ENCODE peak calls at places on chromosomes 12 and 14, in four cellular contexts. N is K562, I is HepG2, W is GM12878. L is an unnamed sample.
A peak's percentile ranks its signal among the peaks of the same experiment; 100 is the strongest.

GRCh38 chr12:66598081-66598480 is 80.8 kb downstream of the GRIP1 start:
- DNase-seq in W (no peak), N (no peak), I (no peak), L (no peak)

GRCh38 chr14:23447634-23448353 is 12.3 kb upstream of the MYH7 start:
- DNase-seq in W (no peak), I (peak; percentile 50), N (no peak), L (no peak)

GRCh38 chr12:41962171-41962572 is 182.5 kb downstream of the GXYLT1 start:
- DNase-seq in N (no peak), W (no peak), I (no peak), L (no peak)

GRCh38 chr12:51012570-51013236 is 13.5 kb downstream of the SLC11A2 start:
- DNase-seq in W (no peak), I (no peak), N (no peak), L (no peak)

GRCh38 chr12:57340104-57340503 is 89.1 kb upstream of the STAC3 start:
- DNase-seq in N (peak; percentile 36), W (no peak), I (no peak), L (no peak)

GRCh38 chr12:22361785-22362184 is 27.3 kb upstream of the ST8SIA1 start:
- DNase-seq in N (no peak), I (no peak), W (no peak), L (no peak)

GRCh38 chr14:84409435-84409834 is 1120.5 kb upstream of the FLRT2 start:
- DNase-seq in N (no peak), I (no peak), W (no peak), L (no peak)

GRCh38 chr14:51295666-51296263 is 55.7 kb downstream of the TMX1 start:
- DNase-seq in N (no peak), I (no peak), W (no peak), L (no peak)

GRCh38 chr14:26773906-26774593 is 176.2 kb upstream of the NOVA1 start:
- DNase-seq in W (no peak), N (no peak), I (no peak), L (no peak)

GRCh38 chr14:101577221-101577909 is 16.1 kb downstream of the DIO3 start:
- DNase-seq in W (no peak), N (no peak), I (no peak), L (no peak)

GRCh38 chr12:5170894-5171293 is 127.2 kb downstream of the KCNA5 start:
- DNase-seq in W (no peak), N (no peak), I (no peak), L (no peak)

GRCh38 chr12:39831587-39832315 is 212.1 kb upstream of the ABCD2 start:
- DNase-seq in I (peak; percentile 77), N (no peak), W (no peak), L (no peak)

GRCh38 chr14:65783576-65783975 is 371.0 kb downstream of the FUT8 start:
- DNase-seq in W (no peak), N (no peak), I (no peak), L (no peak)

GRCh38 chr14:102095871-102096568 is 9.2 kb upstream of the HSP90AA1 start:
- DNase-seq in W (no peak), I (no peak), N (no peak), L (peak; percentile 46)

GRCh38 chr12:1553987-1554982 is 40.1 kb downstream of the FBXL14 start:
- DNase-seq in I (no peak), W (peak; percentile 94), N (no peak), L (no peak)

GRCh38 chr14:58746261-58746660 is 108.5 kb downstream of the DACT1 start:
- DNase-seq in I (no peak), W (no peak), N (peak; percentile 8), L (no peak)

GRCh38 chr12:3453947-3454675 is 36.9 kb upstream of the PRMT8 start:
- DNase-seq in I (no peak), N (no peak), W (no peak), L (no peak)

GRCh38 chr14:80933282-80933681 is 8.3 kb downstream of the CEP128 start:
- DNase-seq in N (no peak), W (no peak), I (no peak), L (no peak)

GRCh38 chr12:114163766-114164165 is 197.6 kb upstream of the RBM19 start:
- DNase-seq in W (no peak), I (peak; percentile 38), N (peak; percentile 3), L (no peak)

DNA sequence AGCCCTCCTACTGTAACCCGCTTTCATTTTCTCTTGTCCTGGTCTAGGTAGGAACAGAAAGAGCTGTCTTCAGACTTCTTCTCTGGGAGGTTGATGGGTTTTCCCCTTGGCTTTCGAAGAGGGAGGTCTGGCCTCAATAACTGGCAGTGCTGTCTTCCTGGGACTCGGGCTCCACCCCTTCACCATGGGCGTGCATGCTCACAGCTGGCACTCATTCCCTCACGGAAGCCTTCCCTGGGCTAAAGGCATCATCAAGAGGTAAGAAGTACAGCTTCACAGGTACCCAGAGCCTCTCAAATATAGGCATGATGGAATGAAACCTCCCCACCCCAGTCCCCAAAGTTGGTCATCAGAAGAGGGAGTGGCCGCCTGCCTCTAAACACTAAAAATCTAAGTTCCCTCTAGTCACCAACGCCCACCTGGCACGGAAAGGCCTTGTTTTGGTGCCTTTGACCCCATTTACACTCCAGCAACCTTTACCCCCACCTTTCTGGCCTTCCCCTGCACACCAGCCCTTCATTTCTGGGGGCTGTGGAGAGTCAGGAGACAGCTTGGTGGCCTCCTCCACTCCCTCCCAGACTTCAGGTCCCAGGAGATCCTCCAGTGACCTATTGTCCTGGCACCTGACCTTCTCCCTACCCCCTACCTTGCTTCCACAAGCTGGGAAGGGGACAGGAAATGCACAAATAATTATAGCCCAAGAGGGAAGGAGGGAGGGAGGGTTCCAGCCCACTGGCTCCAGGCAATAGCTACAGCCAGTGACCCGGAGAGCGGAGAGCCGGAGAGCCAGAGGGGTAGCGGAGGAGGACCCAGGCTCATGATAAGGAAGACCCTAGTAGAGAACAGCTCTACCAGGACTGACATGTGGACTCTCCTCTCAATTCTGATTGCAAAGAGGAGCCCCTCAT is 2.8 kb downstream of the RAPGEF3 start:
- DNase-seq in N (no peak), I (no peak), W (peak; percentile 75), L (no peak)
- H3K4me1 ChIP-seq in N (peaks cover 32% of the 10 kb centered on the region), I (peaks cover 25% of the 10 kb centered on the region), W (peaks cover 46% of the 10 kb centered on the region), L (peaks cover 59% of the 10 kb centered on the region)

GRCh38 chr14:88492272-88493089 is 62.3 kb downstream of the PTPN21 start:
- DNase-seq in N (peak; percentile 75), W (peak; percentile 19), I (peak; percentile 65), L (peak; percentile 81)
- TF ChIP-seq FOXM1 in N (no peak), W (no peak), I (no peak), L (no peak)

GRCh38 chr14:99363616-99364290 is 91.8 kb upstream of the BCL11B start:
- DNase-seq in W (no peak), N (no peak), I (no peak), L (no peak)
- H3K4me1 ChIP-seq in W (no peaks in the 10 kb centered on the region), N (peaks cover 11% of the 10 kb centered on the region), I (no peaks in the 10 kb centered on the region), L (no peaks in the 10 kb centered on the region)

GRCh38 chr14:35909675-35910074 is 83.5 kb downstream of the BRMS1L start:
- DNase-seq in I (no peak), N (no peak), W (no peak), L (no peak)
- TF ChIP-seq FOXM1 in I (no peak), N (no peak), W (no peak), L (no peak)

GRCh38 chr12:75444444-75445136 is 36.0 kb upstream of the GLIPR1 start:
- DNase-seq in I (peak; percentile 44), N (no peak), W (no peak), L (no peak)
- H3K4me1 ChIP-seq in I (peaks cover 47% of the 10 kb centered on the region), N (no peaks in the 10 kb centered on the region), W (no peaks in the 10 kb centered on the region), L (peaks cover 27% of the 10 kb centered on the region)

GRCh38 chr14:95897280-95897679 is 20.6 kb downstream of the TUNAR start:
- DNase-seq in N (no peak), I (no peak), W (no peak), L (no peak)

GRCh38 chr14:95901014-95901413 is 24.4 kb downstream of the TUNAR start:
- DNase-seq in N (no peak), W (no peak), I (no peak), L (no peak)

GRCh38 chr14:95892142-95892541 is 15.5 kb downstream of the TUNAR start:
- DNase-seq in W (no peak), I (no peak), N (no peak), L (no peak)

GRCh38 chr14:95895720-95896119 is 19.1 kb downstream of the TUNAR start:
- DNase-seq in N (peak; percentile 20), W (no peak), I (peak; percentile 18), L (peak; percentile 57)

DNA sequence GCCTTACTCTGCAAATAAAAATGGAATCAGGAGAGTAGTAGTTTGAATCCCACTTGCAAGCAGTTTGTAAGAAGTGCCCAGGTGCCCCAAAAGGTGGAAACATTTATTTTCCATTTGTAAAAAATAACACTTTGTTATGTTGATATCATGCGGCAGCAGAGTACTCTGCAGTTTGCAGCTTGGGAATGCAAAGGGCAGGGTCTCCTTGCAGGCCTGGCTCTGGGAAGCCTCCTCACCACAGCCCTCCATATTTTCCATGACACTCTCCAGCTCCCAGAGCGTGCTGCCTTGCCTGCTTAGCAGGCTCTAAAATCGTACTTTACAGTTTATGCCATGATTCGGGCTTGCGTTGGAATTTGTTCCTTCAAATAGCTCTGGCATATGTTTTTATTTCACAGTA is 20.0 kb downstream of the TUNAR start:
- DNase-seq in W (no peak), N (no peak), I (no peak), L (no peak)
- TF ChIP-seq FOXM1 in W (no peak), N (no peak), I (no peak), L (no peak)

DNA sequence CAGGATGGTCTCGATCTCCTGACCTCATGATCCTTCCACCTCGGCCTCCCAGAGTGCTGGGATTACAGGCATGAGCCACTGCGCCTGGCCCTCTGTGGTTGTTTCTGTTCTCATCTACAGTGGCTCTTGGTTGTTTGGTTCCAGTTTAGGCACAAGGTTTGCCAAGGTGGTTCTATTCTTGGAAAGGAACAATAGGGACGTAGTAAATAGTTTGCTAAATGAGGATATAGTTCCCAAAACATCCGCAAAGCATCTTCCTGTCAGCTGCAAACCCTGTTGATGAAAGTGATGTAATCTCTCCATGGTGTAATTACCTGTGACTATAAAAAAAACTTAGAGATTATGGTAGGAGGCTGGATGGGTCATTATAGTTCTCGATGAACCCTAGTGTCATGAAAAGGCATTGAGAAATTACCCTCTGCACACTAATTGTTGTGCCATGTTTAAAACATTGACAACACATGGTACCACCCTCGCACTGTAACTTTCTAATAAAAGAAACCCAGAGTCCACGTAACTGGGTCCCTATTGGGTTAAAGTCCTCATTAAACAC is 52.9 kb downstream of the SUSD6 start:
- DNase-seq in W (no peak), I (no peak), N (no peak), L (no peak)
- H3K4me1 ChIP-seq in W (peaks cover 51% of the 10 kb centered on the region), I (peaks cover 71% of the 10 kb centered on the region), N (peaks cover 5% of the 10 kb centered on the region), L (peaks cover 26% of the 10 kb centered on the region)

GRCh38 chr14:68894802-68895201 is 84.3 kb downstream of the ACTN1 start:
- DNase-seq in I (no peak), N (no peak), W (no peak), L (no peak)

GRCh38 chr14:68892961-68893360 is 86.1 kb downstream of the ACTN1 start:
- DNase-seq in W (no peak), N (no peak), I (no peak), L (no peak)

GRCh38 chr14:68893566-68893965 is 85.5 kb downstream of the ACTN1 start:
- DNase-seq in I (no peak), N (no peak), W (no peak), L (no peak)

GRCh38 chr14:68895304-68895703 is 83.8 kb downstream of the ACTN1 start:
- DNase-seq in W (no peak), N (no peak), I (no peak), L (no peak)

DNA sequence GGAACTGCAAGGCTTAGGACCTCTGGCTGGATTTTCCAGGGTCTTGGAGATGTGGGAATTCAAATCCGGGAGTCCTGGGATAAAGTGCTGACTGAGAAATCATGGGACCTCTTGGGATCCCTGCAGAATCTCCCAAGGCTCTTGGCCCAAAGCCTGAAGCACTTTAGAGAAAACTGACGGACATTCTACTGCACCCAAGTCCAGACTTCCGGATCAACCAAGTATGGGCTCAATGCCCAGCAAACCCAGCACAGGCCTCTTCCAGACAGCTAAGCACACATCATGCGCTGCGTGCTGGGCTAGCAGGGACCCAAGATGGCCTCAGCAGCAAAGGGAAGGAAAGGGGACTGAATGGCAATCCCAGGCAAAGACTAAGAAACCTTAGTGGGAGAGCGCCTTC is 85.0 kb downstream of the ACTN1 start:
- DNase-seq in W (no peak), N (no peak), I (no peak), L (no peak)
- TF ChIP-seq FOXM1 in W (no peak), N (no peak), I (no peak), L (no peak)

L was measured in SK-N-SH.